ENCODE peak calls at places on chromosomes 7 and 10, in four cellular contexts. One of them, this sample, is unnamed. For H3K4me1, the result is how much of the 10 kb centered on the place peaks cover.

GRCh38 chr7:98317366-98318040 is 36.0 kb downstream of the BRI3 start:
- DNase-seq in pancreas: no peak
- DNase-seq in GM23338: no peak
- DNase-seq in MM.1S: no peak
- DNase-seq in this sample: no peak

GRCh38 chr10:78687616-78688015 is 381.1 kb upstream of the ZMIZ1 start:
- DNase-seq in pancreas: no peak
- DNase-seq in GM23338: no peak
- DNase-seq in MM.1S: no peak
- DNase-seq in this sample: no peak

GRCh38 chr7:91357379-91357778 is 93.1 kb downstream of the FZD1 start:
- DNase-seq in GM23338: no peak
- DNase-seq in pancreas: no peak
- DNase-seq in MM.1S: no peak
- DNase-seq in this sample: no peak

GRCh38 chr10:100656479-100656878 is 88.9 kb upstream of the PAX2 start:
- DNase-seq in GM23338: peak
- DNase-seq in MM.1S: no peak
- DNase-seq in pancreas: peak
- DNase-seq in this sample: no peak

GRCh38 chr7:7491044-7491443 is 44.6 kb downstream of the COL28A1 start:
- DNase-seq in GM23338: no peak
- DNase-seq in pancreas: no peak
- DNase-seq in MM.1S: no peak
- DNase-seq in this sample: no peak

GRCh38 chr10:90675621-90676020 is 182.2 kb downstream of the HTR7 start:
- DNase-seq in MM.1S: no peak
- DNase-seq in pancreas: no peak
- DNase-seq in GM23338: no peak
- DNase-seq in this sample: no peak

GRCh38 chr10:43078175-43078985 is 1.5 kb downstream of the RET start:
- DNase-seq in pancreas: no peak
- DNase-seq in GM23338: no peak
- DNase-seq in MM.1S: no peak
- DNase-seq in this sample: no peak

GRCh38 chr7:141864765-141865447 is 23.6 kb upstream of the PRSS37 start:
- DNase-seq in MM.1S: no peak
- DNase-seq in GM23338: no peak
- DNase-seq in pancreas: no peak
- DNase-seq in this sample: no peak

GRCh38 chr7:24821045-24821853 is 64.0 kb upstream of the GSDME start:
- DNase-seq in GM23338: no peak
- DNase-seq in pancreas: no peak
- DNase-seq in MM.1S: peak
- DNase-seq in this sample: peak

GRCh38 chr7:131606346-131607290 is 50.2 kb upstream of the PODXL start:
- DNase-seq in MM.1S: no peak
- DNase-seq in pancreas: no peak
- DNase-seq in GM23338: peak
- DNase-seq in this sample: no peak

GRCh38 chr7:30159698-30160143 is 24.9 kb downstream of the MTURN start:
- DNase-seq in GM23338: peak
- DNase-seq in pancreas: no peak
- DNase-seq in MM.1S: peak
- DNase-seq in this sample: no peak

GRCh38 chr7:108413337-108413736 is 42.9 kb downstream of the NRCAM start:
- DNase-seq in pancreas: no peak
- DNase-seq in GM23338: no peak
- DNase-seq in MM.1S: no peak
- DNase-seq in this sample: no peak

GRCh38 chr10:73060738-73061635 is 35.7 kb downstream of the P4HA1 start:
- DNase-seq in MM.1S: peak
- DNase-seq in GM23338: peak
- DNase-seq in pancreas: no peak
- DNase-seq in this sample: no peak

GRCh38 chr10:98242823-98243222 is 25.2 kb downstream of the LOXL4 start:
- DNase-seq in GM23338: no peak
- DNase-seq in pancreas: no peak
- DNase-seq in MM.1S: no peak
- DNase-seq in this sample: no peak

GRCh38 chr7:90239625-90240228 is 5.2 kb upstream of the CFAP69 start:
- DNase-seq in GM23338: no peak
- DNase-seq in MM.1S: peak
- DNase-seq in pancreas: no peak
- DNase-seq in this sample: no peak

GRCh38 chr7:29807179-29807841 is 1.0 kb downstream of the WIPF3 start:
- DNase-seq in GM23338: peak
- DNase-seq in MM.1S: no peak
- DNase-seq in pancreas: peak
- DNase-seq in this sample: peak

GRCh38 chr7:4607321-4607729 is 74.8 kb upstream of the FOXK1 start:
- DNase-seq in pancreas: peak
- DNase-seq in MM.1S: no peak
- DNase-seq in GM23338: no peak
- DNase-seq in this sample: peak

GRCh38 chr10:71635867-71636266 is 83.7 kb downstream of the C10orf105 start:
- DNase-seq in MM.1S: no peak
- DNase-seq in GM23338: no peak
- DNase-seq in pancreas: no peak
- DNase-seq in this sample: no peak

GRCh38 chr7:115973381-115973780 is 57.2 kb downstream of the TFEC start:
- DNase-seq in GM23338: no peak
- DNase-seq in MM.1S: no peak
- DNase-seq in pancreas: no peak
- DNase-seq in this sample: no peak

GRCh38 chr10:97744405-97745035 is 7.6 kb downstream of the ZFYVE27 start:
- DNase-seq in GM23338: no peak
- DNase-seq in MM.1S: no peak
- DNase-seq in pancreas: no peak
- DNase-seq in this sample: no peak

GRCh38 chr7:64618785-64619456 is 47.0 kb upstream of the ZNF107 start:
- DNase-seq in GM23338: peak
- DNase-seq in pancreas: no peak
- DNase-seq in MM.1S: peak
- DNase-seq in this sample: no peak

GRCh38 chr10:118523775-118524174 is 71.7 kb downstream of the PRLHR start:
- DNase-seq in pancreas: no peak
- DNase-seq in GM23338: no peak
- DNase-seq in MM.1S: no peak
- DNase-seq in this sample: no peak

GRCh38 chr10:30285970-30286369 is 63.1 kb downstream of the MTPAP start:
- DNase-seq in MM.1S: no peak
- DNase-seq in pancreas: no peak
- DNase-seq in GM23338: no peak
- DNase-seq in this sample: no peak

GRCh38 chr10:28620251-28620650 is 57.1 kb upstream of the BAMBI start:
- DNase-seq in MM.1S: no peak
- DNase-seq in pancreas: no peak
- DNase-seq in GM23338: no peak
- DNase-seq in this sample: no peak

GRCh38 chr7:26199301-26200112 is 1.0 kb downstream of the HNRNPA2B1 start:
- DNase-seq in pancreas: peak
- DNase-seq in GM23338: peak
- DNase-seq in MM.1S: peak
- DNase-seq in this sample: peak

GRCh38 chr10:99527526-99528255 is 5.1 kb upstream of the NKX2-3 start:
- DNase-seq in pancreas: no peak
- DNase-seq in MM.1S: no peak
- DNase-seq in GM23338: peak
- DNase-seq in this sample: no peak

GRCh38 chr10:126849646-126850045 is 55.6 kb upstream of the DOCK1 start:
- DNase-seq in GM23338: no peak
- DNase-seq in MM.1S: no peak
- DNase-seq in pancreas: no peak
- DNase-seq in this sample: no peak

GRCh38 chr7:128672927-128673517 is 930 bp downstream of the GARIN1A start:
- DNase-seq in pancreas: no peak
- DNase-seq in GM23338: peak
- DNase-seq in MM.1S: no peak
- DNase-seq in this sample: no peak

GRCh38 chr7:135645296-135645904 is 16.9 kb upstream of the STMP1 start:
- DNase-seq in MM.1S: peak
- DNase-seq in pancreas: no peak
- DNase-seq in GM23338: peak
- DNase-seq in this sample: no peak

GRCh38 chr7:113154128-113154527 is 35.8 kb upstream of the SMIM30 start:
- DNase-seq in GM23338: no peak
- DNase-seq in pancreas: no peak
- DNase-seq in MM.1S: no peak
- DNase-seq in this sample: no peak

GRCh38 chr10:124731551-124731950 is 12.6 kb downstream of the FAM53B start:
- DNase-seq in MM.1S: no peak
- DNase-seq in pancreas: no peak
- DNase-seq in GM23338: no peak
- DNase-seq in this sample: no peak

GRCh38 chr7:30201161-30201666 is 66.4 kb downstream of the MTURN start:
- DNase-seq in pancreas: no peak
- DNase-seq in GM23338: no peak
- DNase-seq in MM.1S: no peak
- DNase-seq in this sample: no peak

GRCh38 chr10:103769176-103769575 is 86.2 kb downstream of the SH3PXD2A start:
- DNase-seq in GM23338: no peak
- DNase-seq in MM.1S: no peak
- DNase-seq in pancreas: no peak
- DNase-seq in this sample: no peak

DNA sequence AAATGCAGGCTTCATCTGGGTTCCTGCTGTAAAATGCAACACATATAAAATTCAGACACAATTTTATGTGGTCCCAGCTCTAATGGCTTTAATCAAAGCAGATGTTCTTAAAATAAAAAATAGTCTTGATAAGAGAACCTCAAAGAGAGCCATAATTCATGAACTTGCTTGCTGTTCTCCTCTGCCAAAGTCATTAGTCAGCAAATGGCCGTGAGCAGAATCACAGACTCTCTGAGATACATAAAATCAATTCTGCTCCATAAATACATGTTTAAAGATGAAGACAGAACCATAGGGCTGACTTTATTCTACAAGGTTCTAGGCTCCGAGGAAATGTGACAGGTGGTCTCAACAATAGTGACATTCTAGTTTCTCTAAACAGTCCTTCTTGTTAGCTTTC is 29.9 kb downstream of the HSPA12A start:
- DNase-seq in pancreas: no peak
- DNase-seq in MM.1S: no peak
- DNase-seq in GM23338: no peak
- DNase-seq in this sample: no peak
- H3K4me3 ChIP-seq in pancreas: no peak
- H3K4me3 ChIP-seq in MM.1S: no peak
- H3K4me3 ChIP-seq in GM23338: no peak
- H3K4me3 ChIP-seq in this sample: no peak

DNA sequence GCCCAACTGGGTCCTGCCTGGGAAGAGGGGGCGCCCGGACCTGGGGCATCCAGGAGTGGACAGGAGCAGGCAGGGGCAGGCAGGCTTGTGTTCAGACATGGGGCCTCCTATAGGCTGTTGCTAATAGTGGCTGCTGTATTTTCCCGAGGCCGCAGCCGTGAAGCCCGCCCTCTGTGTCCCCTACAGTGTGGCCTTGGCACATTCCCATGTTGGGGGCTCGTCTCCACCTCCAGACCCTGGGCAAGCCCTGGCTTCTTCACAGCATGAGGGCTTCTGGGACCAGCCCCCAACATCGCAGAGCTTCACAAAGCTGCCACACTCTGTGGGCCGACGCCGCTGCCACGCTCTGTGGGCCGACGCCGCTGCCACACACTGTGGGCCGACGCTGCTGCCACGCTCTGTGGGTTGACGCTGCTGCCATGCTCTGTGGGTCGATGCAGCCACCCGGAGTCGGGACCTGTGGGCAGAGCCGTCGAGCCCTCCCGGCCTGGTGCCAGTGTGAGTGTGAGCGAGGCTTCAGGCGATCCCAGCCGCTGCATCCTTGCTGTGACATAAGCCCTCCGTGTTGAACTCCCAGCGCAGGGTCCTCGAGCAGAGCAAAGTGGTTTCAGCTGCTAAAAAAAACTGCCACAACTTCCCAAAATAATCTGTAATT is 109.0 kb downstream of the INPP5A start:
- DNase-seq in MM.1S: no peak
- DNase-seq in GM23338: no peak
- DNase-seq in pancreas: peak
- DNase-seq in this sample: peak
- H3K4me1 ChIP-seq in MM.1S: under half
- H3K4me1 ChIP-seq in GM23338: under half
- H3K4me1 ChIP-seq in pancreas: under half
- H3K4me1 ChIP-seq in this sample: under half

DNA sequence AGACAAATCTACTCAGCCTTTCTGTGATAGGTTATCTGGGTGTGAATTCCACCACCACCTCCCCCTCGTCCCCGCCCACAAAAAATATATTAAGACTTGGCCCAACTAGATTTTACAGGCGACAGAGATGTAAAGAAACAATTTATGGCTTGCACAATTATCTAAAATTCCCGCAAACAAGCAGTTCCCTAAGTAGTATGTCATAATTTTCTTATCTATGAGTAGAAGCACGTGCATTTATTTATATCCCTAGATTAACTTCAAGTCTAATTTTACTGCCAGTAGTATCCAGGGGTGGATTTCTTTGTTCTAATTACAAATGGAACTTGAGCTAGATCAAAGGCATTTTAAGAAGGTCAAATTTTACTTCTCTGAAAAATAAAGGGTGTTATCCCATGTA is 1.7 kb downstream of the TSPAN12 start:
- DNase-seq in MM.1S: no peak
- DNase-seq in GM23338: no peak
- DNase-seq in pancreas: no peak
- DNase-seq in this sample: no peak
- H3K4me3 ChIP-seq in MM.1S: peak
- H3K4me3 ChIP-seq in GM23338: peak
- H3K4me3 ChIP-seq in pancreas: no peak
- H3K4me3 ChIP-seq in this sample: peak

DNA sequence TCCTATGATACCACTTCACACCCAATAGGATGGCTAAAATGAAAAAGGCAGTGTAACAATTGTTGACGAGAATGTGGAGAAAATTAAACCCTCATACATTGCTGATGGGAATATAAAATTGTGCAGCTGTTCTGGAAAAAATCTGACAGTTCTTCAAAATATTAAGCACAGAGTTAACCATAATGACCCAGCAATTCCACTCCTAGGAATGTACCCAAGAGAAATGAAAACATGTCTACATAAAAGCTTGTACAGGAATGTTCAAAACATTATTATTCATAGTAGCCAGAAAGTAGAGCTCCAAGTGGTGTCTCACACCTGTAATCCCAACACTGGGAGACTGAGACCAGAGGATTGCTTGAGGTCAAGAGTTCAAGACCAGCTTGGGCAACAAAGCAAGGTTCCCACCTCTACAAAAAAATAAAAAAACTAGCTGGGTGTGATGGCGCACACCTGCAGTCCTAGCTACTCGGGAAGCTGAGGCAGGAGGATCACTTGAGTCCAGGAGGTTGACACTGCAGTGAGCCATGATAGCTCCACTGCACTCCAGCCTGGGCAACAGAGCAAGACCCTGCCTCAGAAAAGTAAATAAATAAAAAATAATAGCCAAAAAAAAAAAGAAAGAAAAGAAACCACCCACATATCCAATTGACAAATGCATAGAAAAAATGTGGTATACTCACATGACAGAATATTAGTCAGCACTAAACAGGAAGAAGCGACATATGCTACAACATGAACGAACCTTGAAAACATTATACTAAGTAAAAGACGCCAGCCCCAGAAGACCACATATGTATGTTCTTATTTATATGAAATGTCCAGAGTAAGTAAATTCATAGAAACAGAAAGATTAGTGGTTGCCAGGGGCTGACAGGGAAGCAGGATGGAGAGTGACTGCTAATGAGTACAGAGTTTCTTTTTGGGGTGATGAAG is 5.0 kb downstream of the RHEB start:
- DNase-seq in pancreas: no peak
- DNase-seq in MM.1S: no peak
- DNase-seq in GM23338: no peak
- DNase-seq in this sample: no peak
- H3K4me1 ChIP-seq in pancreas: under half
- H3K4me1 ChIP-seq in MM.1S: under half
- H3K4me1 ChIP-seq in GM23338: half or more
- H3K4me1 ChIP-seq in this sample: under half

This sample was measured in tibial artery.